ENCODE peak calls at places on chromosomes 5 and 9, in seven cellular contexts. C is GM20000, J is astrocyte of the hippocampus, R is ELF-1, H is stomach, B is left colon, Z is BJ. G is an unnamed sample.

GRCh38 chr9:23606107-23606506 is 219.9 kb downstream of the ELAVL2 start:
- DNase-seq in C (no peak), J (no peak), R (no peak), H (no peak), B (no peak), Z (no peak), G (no peak)

GRCh38 chr5:150118561-150119229 is 32.3 kb upstream of the CSF1R start:
- DNase-seq in C (no peak), J (no peak), R (no peak), H (peak), B (no peak), Z (no peak), G (peak)

GRCh38 chr5:162209005-162209605 is 141.5 kb downstream of the GABRG2 start:
- DNase-seq in C (peak), J (peak), R (peak), H (peak), B (peak), Z (no peak), G (peak)

GRCh38 chr9:120692901-120693573 is 21.2 kb downstream of the MEGF9 start:
- DNase-seq in C (peak), J (no peak), R (no peak), H (no peak), B (no peak), Z (peak), G (no peak)

GRCh38 chr9:114347675-114348074 is 18.0 kb downstream of the ORM2 start:
- DNase-seq in C (peak), J (no peak), R (no peak), H (no peak), B (no peak), Z (no peak), G (no peak)

GRCh38 chr5:17317499-17317898 is 100.1 kb downstream of the BASP1 start:
- DNase-seq in C (no peak), J (no peak), R (no peak), H (no peak), B (no peak), Z (no peak), G (no peak)

GRCh38 chr5:32710859-32711692 is at the start of gene NPR3:
- DNase-seq in C (peak), J (peak), R (no peak), H (no peak), B (peak), Z (no peak), G (no peak)

GRCh38 chr5:112419596-112420110 is 576 bp upstream of the EPB41L4A start:
- DNase-seq in C (peak), J (peak), R (peak), H (peak), B (peak), Z (no peak), G (peak)

GRCh38 chr5:90965110-90965676 is 406.6 kb downstream of the ADGRV1 start:
- DNase-seq in C (no peak), J (no peak), R (no peak), H (no peak), B (no peak), Z (no peak), G (no peak)

GRCh38 chr5:116759860-116760644 is 185.4 kb upstream of the SEMA6A start:
- DNase-seq in C (no peak), J (peak), R (peak), H (no peak), B (no peak), Z (no peak), G (peak)

GRCh38 chr5:67619235-67619634 is 422.6 kb upstream of the CD180 start:
- DNase-seq in C (no peak), J (no peak), R (no peak), H (no peak), B (no peak), Z (no peak), G (no peak)

GRCh38 chr5:143077453-143078103 is 307.4 kb downstream of the ARHGAP26 start:
- DNase-seq in C (no peak), J (no peak), R (no peak), H (no peak), B (no peak), Z (no peak), G (no peak)

GRCh38 chr9:130315446-130316226 is 50.1 kb downstream of the HMCN2 start:
- DNase-seq in C (no peak), J (no peak), R (no peak), H (no peak), B (no peak), Z (no peak), G (no peak)

GRCh38 chr5:148011407-148012124 is 52.2 kb upstream of the SPINK5 start:
- DNase-seq in C (no peak), J (peak), R (no peak), H (no peak), B (no peak), Z (peak), G (peak)

GRCh38 chr9:70177121-70177520 is 81.7 kb upstream of the SMC5 start:
- DNase-seq in C (no peak), J (no peak), R (no peak), H (no peak), B (no peak), Z (no peak), G (no peak)

GRCh38 chr9:105457560-105458294 is 9.9 kb downstream of the FSD1L start:
- DNase-seq in C (no peak), J (no peak), R (no peak), H (peak), B (no peak), Z (no peak), G (no peak)

GRCh38 chr5:178307266-178308045 is 74.9 kb upstream of the PHYKPL start:
- DNase-seq in C (no peak), J (no peak), R (no peak), H (no peak), B (no peak), Z (no peak), G (peak)

GRCh38 chr9:83988411-83988810 is 7.8 kb downstream of the RMI1 start:
- DNase-seq in C (no peak), J (no peak), R (no peak), H (no peak), B (no peak), Z (no peak), G (no peak)

GRCh38 chr5:100232730-100233129 is 302.4 kb upstream of the FAM174A start:
- DNase-seq in C (no peak), J (no peak), R (no peak), H (no peak), B (no peak), Z (no peak), G (no peak)

GRCh38 chr5:3131161-3131560 is 379.7 kb upstream of the IRX2 start:
- DNase-seq in C (no peak), J (no peak), R (no peak), H (no peak), B (no peak), Z (no peak), G (peak)

GRCh38 chr5:112419050-112419595 is at the start of gene EPB41L4A:
- DNase-seq in C (peak), J (peak), R (peak), H (peak), B (peak), Z (no peak), G (peak)

G was measured in islet precursor cell.